ENCODE peak calls at places on chromosomes 7 and 10, in nine cellular contexts. W, D, Q, B, L, C, Y, F and T are unnamed samples.

GRCh38 chr10:21174670-21175495 is 277.8 kb upstream of the NEBL start:
- DNase-seq in W (peak), D (no peak), Q (no peak), B (no peak), L (no peak), C (no peak), Y (no peak), F (no peak), T (peak)

GRCh38 chr7:82477733-82478515 is 34.3 kb upstream of the CACNA2D1 start:
- DNase-seq in W (no peak), D (no peak), Q (no peak), B (no peak), L (no peak), C (no peak), Y (no peak), F (no peak), T (no peak)

GRCh38 chr7:70005885-70006284 is 407.6 kb downstream of the AUTS2 start:
- DNase-seq in W (no peak), D (no peak), Q (no peak), B (no peak), L (no peak), C (no peak), Y (no peak), F (no peak), T (no peak)

GRCh38 chr10:107232013-107232412 is 67.5 kb upstream of the SORCS1 start:
- DNase-seq in W (no peak), D (no peak), Q (no peak), B (no peak), L (no peak), C (no peak), Y (no peak), F (no peak), T (peak)

GRCh38 chr7:13990319-13990983 is 985 bp upstream of the ETV1 start:
- DNase-seq in W (peak), D (peak), Q (peak), B (peak), L (no peak), C (no peak), Y (peak), F (peak), T (peak)

GRCh38 chr10:6300106-6300783 is 97.5 kb downstream of the PFKFB3 start:
- DNase-seq in W (peak), D (peak), Q (no peak), B (no peak), L (no peak), C (peak), Y (no peak), F (peak), T (no peak)

GRCh38 chr7:27961255-27961654 is 219.3 kb downstream of the JAZF1 start:
- DNase-seq in W (peak), D (no peak), Q (no peak), B (no peak), L (peak), C (no peak), Y (peak), F (no peak), T (peak)

GRCh38 chr10:100986952-100987684 is at the start of the genes MRPL43 and TWNK:
- DNase-seq in W (peak), D (peak), Q (peak), B (peak), L (peak), C (peak), Y (peak), F (peak), T (peak)

GRCh38 chr10:53325073-53325472 is 552.5 kb upstream of the MBL2 start:
- DNase-seq in W (no peak), D (peak), Q (no peak), B (no peak), L (no peak), C (no peak), Y (peak), F (no peak), T (peak)

GRCh38 chr7:110595694-110596093 is 495.2 kb upstream of the LRRN3 start:
- DNase-seq in W (no peak), D (no peak), Q (no peak), B (no peak), L (no peak), C (no peak), Y (no peak), F (no peak), T (no peak)

GRCh38 chr10:5583525-5584175 is 58.9 kb downstream of the CALML3 start:
- DNase-seq in W (peak), D (no peak), Q (no peak), B (peak), L (peak), C (peak), Y (peak), F (no peak), T (peak)

GRCh38 chr10:96512524-96512991 is 1.2 kb downstream of the TLL2 start:
- DNase-seq in W (no peak), D (peak), Q (no peak), B (peak), L (no peak), C (peak), Y (no peak), F (peak), T (no peak)

GRCh38 chr7:130925136-130925794 is 191.3 kb upstream of the KLF14 start:
- DNase-seq in W (peak), D (no peak), Q (peak), B (no peak), L (no peak), C (no peak), Y (no peak), F (no peak), T (no peak)

GRCh38 chr7:94449151-94449725 is 54.5 kb downstream of the COL1A2 start:
- DNase-seq in W (peak), D (peak), Q (peak), B (no peak), L (no peak), C (peak), Y (peak), F (peak), T (peak)

GRCh38 chr7:26990268-26990667 is 105.5 kb downstream of the HOXA1 start:
- DNase-seq in W (no peak), D (no peak), Q (no peak), B (no peak), L (no peak), C (no peak), Y (peak), F (no peak), T (no peak)

GRCh38 chr10:133616371-133617130 is 10.0 kb downstream of the FRG2B start:
- DNase-seq in W (no peak), D (no peak), Q (no peak), B (no peak), L (no peak), C (no peak), Y (no peak), F (no peak), T (no peak)

GRCh38 chr7:20330797-20331230 is at the start of gene ITGB8:
- DNase-seq in W (peak), D (no peak), Q (no peak), B (peak), L (peak), C (no peak), Y (peak), F (peak), T (peak)

GRCh38 chr10:2933519-2933918 is 133.8 kb upstream of the PFKP start:
- DNase-seq in W (no peak), D (no peak), Q (no peak), B (no peak), L (no peak), C (no peak), Y (no peak), F (no peak), T (no peak)

GRCh38 chr7:126483972-126484371 is 768.8 kb downstream of the GRM8 start:
- DNase-seq in W (no peak), D (no peak), Q (no peak), B (no peak), L (no peak), C (no peak), Y (no peak), F (no peak), T (no peak)

GRCh38 chr7:80611779-80612178 is 26.7 kb upstream of the CD36 start:
- DNase-seq in W (peak), D (peak), Q (peak), B (no peak), L (no peak), C (no peak), Y (no peak), F (no peak), T (peak)

GRCh38 chr10:90871279-90871760 is 454 bp upstream of the RPP30 start:
- DNase-seq in W (peak), D (peak), Q (peak), B (peak), L (peak), C (peak), Y (no peak), F (peak), T (peak)

GRCh38 chr10:124156524-124157225 is 63.3 kb upstream of the CHST15 start:
- DNase-seq in W (no peak), D (no peak), Q (no peak), B (peak), L (no peak), C (peak), Y (no peak), F (no peak), T (no peak)

GRCh38 chr10:91316486-91316885 is 93.7 kb upstream of the HECTD2 start:
- DNase-seq in W (no peak), D (no peak), Q (no peak), B (no peak), L (no peak), C (no peak), Y (no peak), F (no peak), T (no peak)

GRCh38 chr10:637771-638195 is 51.7 kb downstream of the DIP2C start:
- DNase-seq in W (no peak), D (no peak), Q (no peak), B (no peak), L (no peak), C (no peak), Y (no peak), F (no peak), T (no peak)

GRCh38 chr7:25949672-25950487 is 202.1 kb upstream of the NFE2L3 start:
- DNase-seq in W (no peak), D (no peak), Q (peak), B (peak), L (no peak), C (peak), Y (no peak), F (no peak), T (no peak)

GRCh38 chr7:155466814-155467675 is 9.1 kb downstream of the EN2 start:
- DNase-seq in W (no peak), D (no peak), Q (peak), B (peak), L (no peak), C (no peak), Y (no peak), F (peak), T (no peak)

GRCh38 chr10:75651452-75651851 is 220.0 kb downstream of the LRMDA start:
- DNase-seq in W (no peak), D (peak), Q (peak), B (peak), L (no peak), C (no peak), Y (no peak), F (no peak), T (peak)

GRCh38 chr10:101829561-101830315 is 11.5 kb upstream of the OGA start:
- DNase-seq in W (no peak), D (no peak), Q (no peak), B (peak), L (no peak), C (peak), Y (peak), F (peak), T (no peak)

GRCh38 chr7:76428868-76429805 is 4.4 kb downstream of the ZP3 start:
- DNase-seq in W (peak), D (peak), Q (no peak), B (no peak), L (no peak), C (no peak), Y (no peak), F (no peak), T (no peak)

GRCh38 chr7:75776295-75776971 is 4.4 kb upstream of the CCL26 start:
- DNase-seq in W (peak), D (peak), Q (no peak), B (no peak), L (no peak), C (no peak), Y (peak), F (no peak), T (peak)

GRCh38 chr10:5628798-5629788 is 37.3 kb downstream of the ASB13 start:
- DNase-seq in W (no peak), D (peak), Q (no peak), B (no peak), L (no peak), C (peak), Y (no peak), F (no peak), T (peak)

GRCh38 chr7:2404714-2405119 is 1.3 kb downstream of the CHST12 start:
- DNase-seq in W (no peak), D (no peak), Q (no peak), B (no peak), L (no peak), C (peak), Y (no peak), F (no peak), T (no peak)

GRCh38 chr10:18735711-18736110 is 76.5 kb downstream of the ARL5B start:
- DNase-seq in W (no peak), D (peak), Q (no peak), B (no peak), L (no peak), C (no peak), Y (no peak), F (no peak), T (no peak)

GRCh38 chr7:30168800-30169584 is 34.2 kb downstream of the MTURN start:
- DNase-seq in W (peak), D (peak), Q (no peak), B (no peak), L (no peak), C (no peak), Y (peak), F (no peak), T (peak)

GRCh38 chr10:7526017-7526400 is 115.2 kb upstream of the SFMBT2 start:
- DNase-seq in W (no peak), D (no peak), Q (peak), B (peak), L (no peak), C (no peak), Y (no peak), F (no peak), T (no peak)
- TF ChIP-seq CTCF in W (no peak), D (no peak), Q (peak), B (no peak), L (no peak), C (no peak), Y (no peak), F (no peak), T (no peak)

GRCh38 chr7:36311539-36311938 is 78.1 kb upstream of the ANLN start:
- DNase-seq in W (no peak), D (no peak), Q (no peak), B (no peak), L (no peak), C (no peak), Y (no peak), F (no peak), T (no peak)

GRCh38 chr7:36312915-36313334 is 76.7 kb upstream of the ANLN start:
- DNase-seq in W (no peak), D (no peak), Q (no peak), B (no peak), L (no peak), C (no peak), Y (no peak), F (no peak), T (no peak)

GRCh38 chr7:36310897-36311296 is 78.8 kb upstream of the ANLN start:
- DNase-seq in W (no peak), D (no peak), Q (no peak), B (no peak), L (no peak), C (no peak), Y (no peak), F (no peak), T (no peak)

GRCh38 chr7:36313607-36314006 is 76.1 kb upstream of the ANLN start:
- DNase-seq in W (no peak), D (no peak), Q (no peak), B (no peak), L (no peak), C (no peak), Y (no peak), F (no peak), T (no peak)

DNA sequence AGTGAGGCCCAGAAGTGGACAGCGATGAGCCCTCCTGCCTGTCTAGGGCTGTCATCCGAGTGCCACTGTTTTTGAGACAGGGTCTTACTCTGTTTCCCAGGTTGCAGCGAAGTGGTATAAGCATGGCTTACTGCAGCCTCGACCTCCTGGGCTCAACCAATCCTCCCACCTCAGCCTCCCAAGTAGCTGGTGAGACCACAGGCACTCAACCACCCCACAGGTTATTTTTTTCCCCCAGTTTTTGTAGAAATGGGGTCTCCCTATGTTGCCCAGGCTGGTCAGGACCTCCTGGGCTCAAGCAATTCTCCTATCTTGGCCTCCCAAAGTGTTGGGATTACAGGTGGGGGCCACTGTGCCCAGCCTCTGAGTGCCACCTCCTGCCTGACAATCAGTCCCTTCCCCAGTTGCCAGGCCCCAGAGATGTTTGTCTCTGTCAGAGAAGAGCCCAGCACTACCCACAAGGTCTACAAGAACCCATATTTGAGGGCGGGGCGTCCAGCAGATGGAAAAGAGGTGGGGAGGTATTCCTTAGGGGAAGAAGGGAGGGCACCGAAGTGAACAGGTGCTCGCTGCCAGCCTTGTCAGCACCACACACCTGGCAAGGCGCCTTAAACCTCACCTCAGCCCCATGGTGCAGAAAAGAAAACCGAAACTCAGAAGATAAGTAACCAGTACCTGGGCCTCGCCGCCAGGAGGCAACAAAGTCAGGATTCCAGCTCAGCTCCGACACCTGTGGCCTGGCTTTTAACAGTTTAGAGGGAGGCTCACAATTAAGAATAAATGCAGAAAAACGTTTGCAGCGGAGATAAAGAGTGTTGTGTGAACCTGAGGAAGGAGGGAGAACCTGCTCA is 77.4 kb upstream of the ANLN start:
- DNase-seq in W (no peak), D (no peak), Q (peak), B (peak), L (no peak), C (peak), Y (no peak), F (peak), T (peak)
- TF ChIP-seq CTCF in W (peak), D (no peak), Q (peak), B (no peak), L (no peak), C (peak), Y (no peak), F (peak), T (peak)

GRCh38 chr7:89849052-89849451 is 305.2 kb upstream of the STEAP1 start:
- DNase-seq in W (no peak), D (no peak), Q (no peak), B (no peak), L (no peak), C (no peak), Y (no peak), F (no peak), T (no peak)
- TF ChIP-seq CTCF in W (no peak), D (no peak), Q (no peak), B (no peak), L (no peak), C (no peak), Y (no peak), F (no peak), T (no peak)

GRCh38 chr7:78434281-78434680 is 635.7 kb downstream of the PHTF2 start:
- DNase-seq in W (no peak), D (no peak), Q (no peak), B (peak), L (no peak), C (no peak), Y (no peak), F (no peak), T (no peak)
- TF ChIP-seq CTCF in W (no peak), D (no peak), Q (peak), B (peak), L (no peak), C (peak), Y (no peak), F (no peak), T (no peak)

GRCh38 chr7:143890558-143890957 is 11.4 kb downstream of the TCAF1 start:
- DNase-seq in W (no peak), D (no peak), Q (no peak), B (no peak), L (no peak), C (no peak), Y (no peak), F (no peak), T (no peak)

GRCh38 chr7:143896667-143897066 is 5.3 kb downstream of the TCAF1 start:
- DNase-seq in W (no peak), D (no peak), Q (no peak), B (no peak), L (no peak), C (no peak), Y (no peak), F (no peak), T (no peak)

GRCh38 chr7:143889068-143889467 is 12.9 kb downstream of the TCAF1 start:
- DNase-seq in W (no peak), D (no peak), Q (no peak), B (no peak), L (no peak), C (no peak), Y (no peak), F (no peak), T (no peak)

GRCh38 chr7:143891457-143891856 is 10.5 kb downstream of the TCAF1 start:
- DNase-seq in W (no peak), D (no peak), Q (no peak), B (no peak), L (no peak), C (no peak), Y (no peak), F (no peak), T (no peak)

DNA sequence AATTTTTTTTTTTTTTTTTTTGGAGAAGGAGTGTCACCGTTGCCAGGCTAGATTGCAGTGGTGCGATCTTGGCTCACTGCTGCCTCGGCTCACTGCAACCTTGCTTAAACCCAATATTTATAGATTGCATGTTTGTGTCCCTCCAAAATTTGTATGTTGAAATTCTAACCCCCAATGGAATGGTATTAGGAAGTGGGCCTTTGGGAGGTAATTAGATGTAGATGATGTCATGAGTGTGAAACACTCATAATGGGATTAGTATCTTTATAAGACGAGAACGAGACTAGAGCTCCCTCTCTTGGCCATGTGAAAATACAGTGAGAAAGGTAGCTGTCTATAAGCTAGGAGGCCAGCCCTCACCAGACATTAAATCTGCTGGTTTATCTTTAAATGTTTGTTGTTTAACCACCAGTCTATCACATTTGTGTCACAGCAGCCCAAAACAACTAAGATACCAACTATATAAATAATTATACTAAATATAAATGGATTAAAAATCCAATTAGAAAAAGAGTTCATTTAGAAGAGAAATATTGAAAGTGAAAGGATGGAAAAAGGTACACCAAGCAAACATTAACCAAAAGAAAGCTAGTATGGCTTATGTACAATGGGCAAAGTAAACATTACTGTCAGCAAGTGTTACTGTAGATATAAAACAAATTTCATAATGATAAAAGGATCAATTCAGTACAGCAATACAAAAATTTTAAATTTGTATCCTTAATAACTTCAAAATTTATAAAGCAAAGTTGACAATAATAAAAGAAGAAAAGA is 9.3 kb downstream of the TCAF1 start:
- DNase-seq in W (peak), D (peak), Q (peak), B (no peak), L (no peak), C (peak), Y (no peak), F (no peak), T (peak)
- TF ChIP-seq CTCF in W (peak), D (peak), Q (peak), B (peak), L (no peak), C (peak), Y (no peak), F (peak), T (no peak)

DNA sequence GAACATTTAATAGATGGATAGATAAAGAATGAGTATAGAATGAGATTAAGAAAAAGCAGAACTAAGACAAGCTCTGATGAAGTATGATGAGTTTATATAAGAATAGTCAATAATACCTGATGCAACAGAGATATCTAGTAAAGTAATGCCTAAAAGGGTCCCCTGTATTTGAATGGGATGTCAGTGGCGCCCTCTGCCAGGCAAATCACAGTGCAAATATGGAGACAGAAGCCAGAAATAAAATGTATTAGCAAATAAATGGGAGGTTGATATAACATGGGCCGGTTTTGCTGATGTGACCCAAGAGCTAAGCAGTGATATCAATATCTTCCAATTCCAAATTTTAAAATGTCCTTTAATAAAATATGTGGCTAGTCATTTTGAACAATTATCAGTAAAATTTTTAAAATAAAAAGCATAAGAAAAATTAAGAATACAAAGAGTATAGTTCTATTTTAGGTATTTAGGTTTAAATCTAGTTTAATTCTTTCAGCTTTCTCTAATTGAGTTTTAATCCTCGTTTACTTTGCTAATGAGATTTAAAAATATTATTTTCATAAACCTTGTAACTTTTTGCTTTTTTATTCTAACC is 62.6 kb downstream of the ADK start:
- DNase-seq in W (peak), D (peak), Q (peak), B (peak), L (no peak), C (peak), Y (peak), F (peak), T (peak)
- TF ChIP-seq CTCF in W (peak), D (peak), Q (peak), B (no peak), L (peak), C (peak), Y (peak), F (peak), T (peak)